ENCODE peak calls at places on chromosomes 11 and 22, in four cellular contexts. S, H, Q and J are unnamed samples.

GRCh38 chr11:76773921-76774361 is 9.2 kb upstream of the TSKU start:
- DNase-seq in S (no peak), H (no peak), Q (no peak), J (no peak)

GRCh38 chr11:107689317-107690202 is 22.3 kb downstream of the SLN start:
- DNase-seq in S (peak; percentile 54), H (peak; percentile 53), Q (peak; percentile 70), J (peak; percentile 55)

GRCh38 chr11:111606986-111607385 is 4.7 kb downstream of the SIK2 start:
- DNase-seq in S (no peak), H (no peak), Q (no peak), J (no peak)

GRCh38 chr22:48719978-48720661 is 1107.6 kb downstream of the BRD1 start:
- DNase-seq in S (no peak), H (no peak), Q (no peak), J (no peak)

GRCh38 chr11:35063453-35063852 is 75.5 kb upstream of the CD44 start:
- DNase-seq in S (no peak), H (no peak), Q (no peak), J (no peak)

GRCh38 chr11:73493838-73494598 is 103.9 kb downstream of the FAM168A start:
- DNase-seq in S (peak; percentile 90), H (no peak), Q (no peak), J (peak; percentile 88)

GRCh38 chr11:17479284-17480214 is 2.9 kb upstream of the ABCC8 start:
- DNase-seq in S (peak; percentile 49), H (peak; percentile 54), Q (peak; percentile 59), J (peak; percentile 15)

GRCh38 chr11:65431452-65432132 is 9.0 kb downstream of the NEAT1 start:
- DNase-seq in S (no peak), H (no peak), Q (no peak), J (no peak)

GRCh38 chr11:62856333-62856910 is 17.0 kb upstream of the WDR74 start:
- DNase-seq in S (no peak), H (no peak), Q (no peak), J (no peak)

GRCh38 chr22:40759294-40759840 is 59.8 kb downstream of the SLC25A17 start:
- DNase-seq in S (no peak), H (no peak), Q (no peak), J (no peak)

GRCh38 chr11:12777208-12777874 is 103.1 kb downstream of the TEAD1 start:
- DNase-seq in S (no peak), H (no peak), Q (peak; percentile 29), J (no peak)

GRCh38 chr11:88535916-88536547 is 198.5 kb upstream of the CTSC start:
- DNase-seq in S (peak; percentile 77), H (no peak), Q (no peak), J (no peak)

GRCh38 chr11:76206077-76206326 is 300 bp downstream of the WNT11 start:
- DNase-seq in S (no peak), H (no peak), Q (no peak), J (no peak)

GRCh38 chr11:64007160-64007628 is 21.0 kb downstream of the OTUB1 start:
- DNase-seq in S (no peak), H (no peak), Q (no peak), J (peak; percentile 32)

GRCh38 chr11:94525933-94526332 is 13.7 kb downstream of the C11orf97 start:
- DNase-seq in S (no peak), H (no peak), Q (no peak), J (peak; percentile 66)

GRCh38 chr11:6648505-6648904 is 7.1 kb downstream of the DCHS1 start:
- DNase-seq in S (no peak), H (no peak), Q (no peak), J (no peak)